ENCODE peak calls at places on chromosomes 1 and 21, in five cellular contexts. N is cardiac muscle cell, G is endothelial cell, T is SK-N-SH, D is stomach. R is an unnamed sample.
A peak's percentile ranks its signal among the peaks of the same experiment; 100 is the strongest.

GRCh38 chr1:41783189-41783639 is 135.5 kb downstream of the HIVEP3 start:
- DNase-seq in D (no peak), G (no peak), T (no peak), N (no peak), R (no peak)

GRCh38 chr1:218557731-218558130 is 212.6 kb downstream of the TGFB2 start:
- DNase-seq in N (peak; percentile 42), G (no peak), D (no peak), T (peak; percentile 72), R (no peak)

GRCh38 chr21:38645282-38645681 is 147.0 kb upstream of the ERG start:
- DNase-seq in G (no peak), D (no peak), N (no peak), T (no peak), R (no peak)

GRCh38 chr1:232533328-232533727 is 96.6 kb downstream of the SIPA1L2 start:
- DNase-seq in N (no peak), T (no peak), G (no peak), D (no peak), R (no peak)

GRCh38 chr1:184792450-184792969 is 37.9 kb upstream of the EDEM3 start:
- DNase-seq in N (peak; percentile 19), D (peak; percentile 94), T (no peak), G (no peak), R (no peak)

GRCh38 chr1:32071758-32072621 is 749 bp upstream of the TMEM39B start:
- DNase-seq in G (no peak), T (no peak), D (no peak), N (no peak), R (no peak)

GRCh38 chr21:45145146-45145545 is 70.8 kb downstream of the ADARB1 start:
- DNase-seq in N (no peak), T (no peak), G (no peak), D (no peak), R (peak; percentile 27)

GRCh38 chr1:119147626-119148180 is 7.2 kb upstream of the WARS2 start:
- DNase-seq in N (no peak), T (no peak), G (no peak), D (no peak), R (no peak)

GRCh38 chr1:228279011-228279721 is 71.3 kb downstream of the OBSCN start:
- DNase-seq in T (no peak), N (no peak), G (no peak), D (no peak), R (peak; percentile 27)

GRCh38 chr1:228039006-228039481 is 32.2 kb downstream of the WNT3A start:
- DNase-seq in G (no peak), D (peak; percentile 5), N (no peak), T (no peak), R (no peak)

GRCh38 chr21:28669978-28670377 is 322.7 kb downstream of the LTN1 start:
- DNase-seq in G (no peak), D (no peak), T (no peak), N (no peak), R (no peak)

GRCh38 chr1:69913967-69914366 is 291.4 kb downstream of the LRRC40 start:
- DNase-seq in T (no peak), D (no peak), N (no peak), G (no peak), R (no peak)

GRCh38 chr1:239786464-239786863 is 305.2 kb upstream of the FMN2 start:
- DNase-seq in D (no peak), G (no peak), N (no peak), T (no peak), R (peak; percentile 87)

GRCh38 chr1:16612332-16613172 is 812 bp downstream of the NBPF1 start:
- DNase-seq in G (peak; percentile 55), D (peak; percentile 67), N (peak; percentile 87), T (peak; percentile 70), R (peak; percentile 92)

GRCh38 chr1:89989791-89990190 is 5.1 kb upstream of the ZNF326 start:
- DNase-seq in N (no peak), G (no peak), D (no peak), T (no peak), R (peak; percentile 59)

GRCh38 chr1:222018051-222018450 is 276.2 kb upstream of the DUSP10 start:
- DNase-seq in D (no peak), N (no peak), G (no peak), T (no peak), R (no peak)

GRCh38 chr1:193229136-193229535 is 42.7 kb upstream of the B3GALT2 start:
- DNase-seq in N (no peak), G (no peak), T (no peak), D (no peak), R (no peak)

GRCh38 chr1:184802739-184803492 is 48.3 kb upstream of the EDEM3 start:
- DNase-seq in D (no peak), T (peak; percentile 24), N (no peak), G (no peak), R (no peak)

GRCh38 chr21:46371204-46372013 is 47.5 kb downstream of the PCNT start:
- DNase-seq in D (no peak), G (no peak), N (no peak), T (no peak), R (no peak)

GRCh38 chr21:44736291-44737004 is 25.1 kb upstream of the TSPEAR start:
- DNase-seq in G (no peak), D (peak; percentile 77), T (no peak), N (no peak), R (no peak)

GRCh38 chr1:223052931-223053330 is 90.1 kb downstream of the TLR5 start:
- DNase-seq in D (no peak), N (no peak), T (no peak), G (no peak), R (no peak)

GRCh38 chr1:223662943-223663342 is 2.6 kb downstream of the CAPN8 start:
- DNase-seq in G (no peak), N (no peak), T (no peak), D (no peak), R (no peak)

GRCh38 chr1:198267921-198268320 is 111.1 kb downstream of the NEK7 start:
- DNase-seq in G (no peak), T (no peak), N (no peak), D (no peak), R (no peak)

GRCh38 chr1:172323666-172324065 is 96.8 kb upstream of the C1orf105 start:
- DNase-seq in D (no peak), T (no peak), N (no peak), G (no peak), R (no peak)

GRCh38 chr1:213669964-213670691 is 317.6 kb upstream of the PROX1 start:
- DNase-seq in N (no peak), D (no peak), G (no peak), T (no peak), R (peak; percentile 90)

GRCh38 chr1:17538428-17539130 is 919 bp upstream of the ARHGEF10L start:
- DNase-seq in D (no peak), T (peak; percentile 84), N (peak; percentile 89), G (peak; percentile 53), R (peak; percentile 93)

GRCh38 chr1:54887665-54888071 is 673 bp upstream of the DHCR24 start:
- DNase-seq in D (peak; percentile 47), N (no peak), G (peak; percentile 10), T (peak; percentile 48), R (no peak)

GRCh38 chr1:54885237-54885679 is 1.7 kb downstream of the DHCR24 start:
- DNase-seq in D (no peak), G (no peak), N (no peak), T (peak; percentile 31), R (no peak)

GRCh38 chr1:54888080-54888733 is 1.2 kb upstream of the DHCR24 start:
- DNase-seq in N (no peak), D (peak; percentile 36), T (no peak), G (no peak), R (peak; percentile 77)

GRCh38 chr1:54885863-54886723 is 902 bp downstream of the DHCR24 start:
- DNase-seq in D (peak; percentile 66), T (peak; percentile 51), G (peak; percentile 11), N (peak; percentile 44), R (peak; percentile 65)

DNA sequence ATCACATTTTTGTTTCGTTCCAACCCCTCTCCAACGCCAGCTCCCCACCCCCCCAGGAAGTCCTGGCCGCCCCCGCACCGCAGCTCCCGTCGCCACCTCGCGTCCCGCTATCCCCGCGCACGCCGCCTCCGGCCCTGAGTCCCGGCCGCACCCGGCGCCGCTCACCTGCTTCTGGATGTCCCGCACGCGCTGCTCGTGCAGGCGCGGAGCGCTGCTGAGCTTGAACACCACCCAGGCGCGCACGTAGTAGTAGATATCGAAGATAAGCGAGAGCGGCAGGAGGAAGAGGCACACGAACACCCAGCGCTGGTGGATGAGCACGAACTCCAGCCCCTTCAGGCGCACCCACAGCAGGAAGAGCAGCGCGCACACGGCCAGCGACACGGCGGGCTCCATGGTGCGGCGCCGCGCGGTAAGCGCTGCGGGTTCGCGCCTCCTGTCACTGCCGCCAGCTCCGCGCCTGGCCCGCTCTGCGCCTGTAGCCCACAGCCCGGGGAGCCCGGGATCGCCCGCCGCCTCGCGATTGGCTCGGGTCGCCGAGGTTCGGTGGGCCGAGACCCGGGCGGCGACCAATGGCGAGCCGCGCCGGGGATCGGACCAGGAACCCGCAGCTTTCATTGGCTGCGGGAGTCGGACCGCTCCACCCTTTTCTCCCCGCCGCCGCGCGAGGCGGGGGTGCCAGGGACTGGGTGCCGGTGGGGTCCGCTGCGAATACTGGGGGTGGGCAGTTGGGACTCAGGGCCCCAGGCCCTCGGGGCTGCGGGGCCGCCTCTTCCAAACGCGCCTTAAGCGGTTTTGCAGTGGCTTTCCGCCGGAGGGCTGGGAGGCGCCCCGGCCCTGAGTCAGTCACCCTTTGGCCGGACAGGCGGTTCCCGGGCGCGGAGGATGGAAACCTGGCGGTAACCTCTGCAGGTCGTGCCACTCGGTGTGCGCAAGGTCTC is at the start of gene DHCR24:
- DNase-seq in G (peak; percentile 86), D (peak; percentile 89), T (peak; percentile 99), N (peak; percentile 93), R (peak; percentile 96)
- TF ChIP-seq CTCF in G (no peak), D (no peak), T (no peak), N (no peak), R (no peak)

DNA sequence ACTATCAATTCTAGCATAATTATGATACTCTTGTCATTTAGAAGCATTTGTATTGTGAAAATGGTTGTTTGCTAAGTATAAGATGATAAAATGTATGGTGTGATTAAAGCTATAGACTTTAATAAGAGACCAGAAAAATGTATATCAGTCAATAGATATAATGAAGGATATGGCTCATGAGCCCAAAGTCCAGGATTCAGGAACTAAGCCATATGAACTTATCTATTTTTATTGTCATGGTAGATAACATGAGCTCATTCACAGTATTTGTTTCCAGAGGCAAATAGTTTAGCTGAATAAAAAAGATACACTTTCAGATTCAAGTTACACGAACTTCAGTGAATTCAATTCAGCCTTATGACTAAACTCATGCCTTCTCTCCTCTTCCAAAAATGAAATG is 32.7 kb downstream of the PRDX6 start:
- DNase-seq in N (no peak), D (no peak), G (no peak), T (no peak), R (no peak)
- TF ChIP-seq CTCF in N (no peak), D (no peak), G (no peak), T (no peak), R (no peak)

GRCh38 chr1:55844322-55844721 is 629.2 kb upstream of the USP24 start:
- DNase-seq in T (no peak), G (no peak), N (no peak), D (no peak), R (no peak)

GRCh38 chr1:55848906-55849305 is 633.7 kb upstream of the USP24 start:
- DNase-seq in D (no peak), N (no peak), G (peak; percentile 12), T (no peak), R (peak; percentile 76)
- TF ChIP-seq CTCF in D (no peak), N (peak; percentile 40), G (peak; percentile 22), T (peak; percentile 33), R (peak; percentile 83)

DNA sequence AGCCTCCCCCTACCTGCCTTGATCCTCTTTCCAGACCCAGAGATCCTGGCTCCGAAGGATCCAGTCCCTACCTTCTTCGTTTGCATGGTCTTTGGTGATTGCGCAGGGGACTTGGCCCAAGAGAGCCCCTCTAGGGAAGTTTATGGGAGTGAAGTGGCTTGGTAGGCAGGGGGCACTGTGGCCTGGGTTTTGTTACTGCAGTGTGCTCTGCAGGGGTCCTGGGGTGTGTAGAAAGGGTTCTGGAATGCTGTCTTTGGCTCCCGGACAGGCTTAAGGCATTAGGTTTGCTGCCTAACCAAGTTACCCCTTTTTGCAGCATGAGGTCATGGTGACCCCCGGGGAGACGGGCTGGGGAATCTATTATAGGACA is 3.8 kb downstream of the ATP8B2 start:
- DNase-seq in G (peak; percentile 26), T (peak; percentile 44), N (peak; percentile 30), D (no peak), R (peak; percentile 90)
- TF ChIP-seq CTCF in G (no peak), T (peak; percentile 40), N (peak; percentile 23), D (no peak), R (peak; percentile 81)

R was measured in endodermal cell.